ENCODE peak calls at places on chromosomes 6 and 20, in four cellular contexts. L, X, Z and A are unnamed samples.

GRCh38 chr20:62785381-62785780 is 10.9 kb upstream of the MRGBP start:
- DNase-seq in L (no peak), X (no peak), Z (no peak), A (no peak)

GRCh38 chr6:53928641-53929339 is 134.0 kb downstream of the LRRC1 start:
- DNase-seq in L (no peak), X (no peak), Z (no peak), A (no peak)

GRCh38 chr20:64165866-64166600 is 1.8 kb downstream of the MYT1 start:
- DNase-seq in L (no peak), X (no peak), Z (no peak), A (no peak)

GRCh38 chr6:135600086-135600702 is 102.7 kb upstream of the AHI1 start:
- DNase-seq in L (no peak), X (peak), Z (no peak), A (no peak)

GRCh38 chr6:11833626-11834592 is 55.3 kb upstream of the ADTRP start:
- DNase-seq in L (no peak), X (no peak), Z (no peak), A (no peak)

GRCh38 chr6:135144678-135145508 is 36.2 kb upstream of the MYB start:
- DNase-seq in L (no peak), X (no peak), Z (no peak), A (no peak)

GRCh38 chr20:20941468-20941889 is 164.7 kb downstream of the LINC00237 start:
- DNase-seq in L (no peak), X (no peak), Z (no peak), A (no peak)

GRCh38 chr20:59124326-59125029 is 39.1 kb upstream of the ZNF831 start:
- DNase-seq in L (no peak), X (no peak), Z (no peak), A (no peak)

GRCh38 chr6:122969999-122970398 is 26.0 kb upstream of the CLVS2 start:
- DNase-seq in L (no peak), X (no peak), Z (no peak), A (no peak)

GRCh38 chr6:6368040-6368683 is 47.7 kb upstream of the F13A1 start:
- DNase-seq in L (no peak), X (no peak), Z (no peak), A (no peak)

GRCh38 chr20:31562241-31562640 is 42.8 kb upstream of the ID1 start:
- DNase-seq in L (no peak), X (no peak), Z (no peak), A (no peak)

GRCh38 chr20:44618318-44618731 is 33.2 kb downstream of the ADA start:
- DNase-seq in L (no peak), X (no peak), Z (no peak), A (peak)

GRCh38 chr6:41744236-41744787 is 2.9 kb downstream of the PGC start:
- DNase-seq in L (no peak), X (no peak), Z (no peak), A (no peak)

GRCh38 chr6:96947055-96947454 is 22.5 kb downstream of the KLHL32 start:
- DNase-seq in L (no peak), X (no peak), Z (no peak), A (no peak)

DNA sequence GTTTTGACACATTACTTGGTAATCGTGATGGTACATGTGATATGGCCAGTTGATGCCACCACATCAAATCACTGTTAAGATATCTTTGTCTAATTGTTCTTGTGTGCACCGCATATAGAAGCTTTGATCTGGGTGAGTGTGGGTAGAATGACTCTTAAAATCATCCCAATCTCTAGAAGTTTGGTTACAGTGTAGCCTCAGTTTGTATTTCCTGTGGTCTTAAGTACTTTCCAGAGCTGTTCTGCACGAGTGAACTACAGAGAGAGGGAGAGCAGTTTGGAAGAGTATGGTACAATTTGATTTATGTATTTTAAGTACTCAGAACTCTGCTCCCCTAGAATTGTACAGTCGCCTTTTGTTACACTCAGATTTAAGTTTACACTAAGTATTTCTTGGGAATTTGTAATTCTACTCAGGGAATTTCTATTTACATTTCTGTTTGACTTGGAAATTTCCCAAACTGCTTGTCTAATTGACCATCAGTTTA is 37.5 kb downstream of the SNX9 start:
- DNase-seq in L (no peak), X (no peak), Z (no peak), A (no peak)
- H3K27ac ChIP-seq in L (no peak), X (no peak), Z (no peak), A (no peak)

GRCh38 chr20:16571333-16571732 is 1.9 kb downstream of the KIF16B start:
- DNase-seq in L (no peak), X (no peak), Z (no peak), A (no peak)
- H3K4me3 ChIP-seq in L (no peak), X (no peak), Z (no peak), A (no peak)

GRCh38 chr20:17808357-17808756 is 108.6 kb downstream of the BANF2 start:
- DNase-seq in L (peak), X (peak), Z (peak), A (no peak)
- H3K27ac ChIP-seq in L (peak), X (no peak), Z (peak), A (no peak)

DNA sequence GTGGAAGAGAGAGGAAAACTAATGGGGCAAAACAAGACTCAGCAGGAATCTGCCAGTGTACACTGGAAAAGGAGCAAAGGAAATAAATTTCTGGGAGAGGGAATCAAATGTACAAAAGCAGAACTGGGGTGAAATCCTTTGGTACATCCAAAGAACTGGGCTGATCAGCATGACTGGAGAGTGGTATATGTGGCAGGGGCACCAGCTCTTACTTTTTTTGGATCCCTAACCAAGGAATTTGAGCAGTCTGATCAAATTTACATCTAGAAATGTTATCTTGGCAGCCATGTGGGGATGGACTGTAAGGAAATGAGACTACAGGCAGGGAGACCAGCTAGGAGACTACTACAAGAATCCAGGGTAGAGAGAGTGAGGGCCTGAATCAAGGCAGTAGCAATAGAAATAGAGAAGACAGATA is 1.2 kb upstream of the ZSCAN31 start:
- DNase-seq in L (no peak), X (no peak), Z (no peak), A (no peak)
- H3K4me3 ChIP-seq in L (no peak), X (peak), Z (peak), A (peak)

DNA sequence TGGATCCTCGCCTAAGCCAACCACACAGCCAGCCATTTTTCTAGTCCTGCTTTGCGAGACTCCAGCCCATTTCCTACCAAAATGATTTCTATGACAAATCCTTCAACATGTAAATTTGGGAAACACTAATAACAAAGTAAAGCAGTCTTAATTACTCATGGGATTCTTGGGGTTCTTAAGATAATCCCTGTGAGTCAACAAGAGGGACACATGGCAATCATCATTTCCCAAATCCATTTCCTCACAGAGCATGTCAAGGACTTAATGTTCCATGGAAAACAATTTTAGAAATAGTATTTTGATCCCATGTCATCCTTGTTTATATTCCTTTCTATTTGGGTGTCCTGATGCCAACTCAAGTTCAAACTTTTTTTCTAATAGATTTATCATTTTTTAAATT is 322.7 kb upstream of the NOX3 start:
- DNase-seq in L (no peak), X (no peak), Z (no peak), A (no peak)
- H3K27ac ChIP-seq in L (no peak), X (no peak), Z (no peak), A (no peak)

DNA sequence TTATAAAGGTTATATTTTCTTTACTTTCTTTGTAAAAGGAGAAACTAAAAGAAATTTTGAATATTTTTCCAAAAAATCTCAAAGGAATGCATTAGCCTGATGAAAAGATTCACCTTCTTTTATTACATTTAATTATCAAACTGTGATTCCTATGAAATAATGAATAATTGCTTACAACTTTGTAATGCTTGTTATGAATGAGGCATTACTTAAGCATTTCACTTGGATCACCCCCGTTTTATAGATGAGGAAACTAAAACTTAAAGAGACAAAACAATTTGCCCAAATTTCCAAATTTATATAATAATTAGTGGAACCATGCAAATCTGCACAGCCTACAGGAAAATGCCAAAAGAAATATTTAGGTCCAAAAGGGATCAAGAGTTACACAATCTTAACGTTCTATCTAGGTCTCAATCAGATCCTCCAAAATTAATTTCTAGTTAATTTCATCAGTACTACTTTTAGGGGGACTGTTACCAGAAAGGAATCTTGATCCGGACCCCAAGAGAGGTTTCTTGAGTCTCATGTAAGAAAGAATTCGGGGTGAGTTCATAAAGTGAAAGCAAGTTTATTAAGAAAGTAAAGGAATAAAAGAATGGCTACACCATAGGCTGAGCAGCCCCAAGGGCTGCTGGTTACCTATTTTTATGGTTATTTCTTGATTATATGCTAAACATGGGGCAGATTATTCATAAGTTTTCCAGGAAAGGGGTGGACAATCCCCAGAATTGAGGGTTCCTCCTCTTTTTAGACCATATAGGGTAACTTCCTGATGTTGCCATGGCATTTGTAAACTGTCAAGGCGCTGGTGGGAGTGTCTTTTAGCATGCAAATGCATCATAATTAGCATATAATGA is 288.0 kb downstream of the ADGB start:
- DNase-seq in L (no peak), X (no peak), Z (no peak), A (no peak)
- H3K4me3 ChIP-seq in L (no peak), X (no peak), Z (no peak), A (no peak)

DNA sequence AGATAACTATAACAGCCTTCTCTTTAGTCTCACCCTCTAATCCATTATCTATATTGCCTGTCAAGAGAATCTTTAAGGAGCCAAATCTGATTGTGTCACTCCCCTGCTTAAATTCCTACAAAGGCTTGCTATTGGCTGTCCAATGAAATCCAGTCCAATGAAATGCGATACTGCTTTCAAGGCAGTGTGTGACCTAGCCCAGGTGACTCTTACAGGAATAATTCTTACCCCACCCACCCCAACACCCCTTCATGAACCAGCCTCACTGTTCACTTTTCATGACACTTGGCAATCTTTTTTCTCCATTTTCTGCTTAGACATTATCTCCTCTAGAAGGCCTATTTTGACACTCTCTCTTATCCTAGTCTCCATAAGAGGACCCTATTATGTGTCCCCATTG is 163.3 kb upstream of the MARCKS start:
- DNase-seq in L (no peak), X (no peak), Z (no peak), A (no peak)
- H3K27ac ChIP-seq in L (no peak), X (no peak), Z (no peak), A (no peak)